ENCODE peak calls at places on chromosomes 7 and 10, in ten cellular contexts. R is ovary, Q is IMR-90, N is tibial artery, A is Panc1, V is heart left ventricle, I is breast epithelium, W is heart right ventricle, Z is HCT116, B is cardiac fibroblast. S is an unnamed sample.
A peak's percentile ranks its signal among the peaks of the same experiment; 100 is the strongest.

GRCh38 chr7:83415840-83416239 is 233.1 kb downstream of the SEMA3E start:
- DNase-seq in W (no peak), Z (no peak), N (no peak), B (no peak), R (no peak), Q (no peak), A (no peak), V (no peak), I (no peak), S (no peak)

GRCh38 chr7:126589068-126589684 is 663.6 kb downstream of the GRM8 start:
- DNase-seq in Z (no peak), Q (no peak), B (no peak), V (no peak), A (no peak), W (no peak), R (no peak), I (no peak), N (no peak), S (no peak)

GRCh38 chr10:28668363-28669226 is 8.7 kb upstream of the BAMBI start:
- DNase-seq in I (peak; percentile 33), Z (no peak), R (peak; percentile 77), Q (no peak), A (no peak), B (peak; percentile 32), N (peak; percentile 57), W (no peak), V (no peak), S (no peak)

GRCh38 chr10:68560201-68560915 is at the start of gene TET1:
- DNase-seq in A (no peak), N (peak; percentile 28), W (peak; percentile 54), B (peak; percentile 52), V (peak; percentile 30), Q (peak; percentile 59), I (no peak), Z (peak; percentile 33), R (peak; percentile 73), S (no peak)

GRCh38 chr10:79184141-79184625 is 115.4 kb downstream of the ZMIZ1 start:
- DNase-seq in N (no peak), I (no peak), R (peak; percentile 42), V (no peak), W (no peak), Z (peak; percentile 48), B (peak; percentile 82), Q (peak; percentile 84), A (no peak), S (no peak)

GRCh38 chr7:148883233-148884048 is 650 bp downstream of the EZH2 start:
- DNase-seq in B (peak; percentile 15), Z (no peak), A (peak; percentile 4), V (peak; percentile 34), N (peak; percentile 44), I (peak; percentile 25), W (peak; percentile 16), R (no peak), Q (no peak), S (peak; percentile 64)

GRCh38 chr7:26051021-26051420 is 101.0 kb upstream of the NFE2L3 start:
- DNase-seq in B (no peak), A (no peak), Q (no peak), I (no peak), Z (no peak), N (no peak), W (no peak), V (no peak), R (no peak), S (no peak)

GRCh38 chr10:70679498-70679897 is 7.2 kb downstream of the ADAMTS14 start:
- DNase-seq in A (no peak), B (peak; percentile 53), V (no peak), I (no peak), Z (no peak), N (no peak), W (no peak), R (no peak), Q (peak; percentile 16), S (peak; percentile 69)

GRCh38 chr7:2923886-2924574 is 79.9 kb upstream of the GNA12 start:
- DNase-seq in N (no peak), I (no peak), W (no peak), R (no peak), Z (no peak), V (no peak), Q (no peak), A (no peak), B (no peak), S (no peak)

GRCh38 chr10:51950371-51950995 is 251.1 kb upstream of the CSTF2T start:
- DNase-seq in Q (no peak), N (no peak), Z (no peak), W (no peak), A (no peak), I (no peak), B (no peak), R (no peak), V (no peak), S (no peak)

GRCh38 chr10:51956822-51957221 is 257.4 kb upstream of the CSTF2T start:
- DNase-seq in Z (no peak), R (no peak), B (no peak), Q (no peak), N (no peak), I (no peak), A (no peak), V (no peak), W (no peak), S (no peak)

GRCh38 chr10:51951601-51952000 is 252.2 kb upstream of the CSTF2T start:
- DNase-seq in Z (no peak), R (no peak), V (no peak), B (no peak), W (no peak), A (no peak), Q (no peak), N (no peak), I (no peak), S (no peak)

GRCh38 chr10:51955696-51956095 is 256.3 kb upstream of the CSTF2T start:
- DNase-seq in A (no peak), I (no peak), Z (no peak), V (no peak), Q (no peak), N (no peak), B (no peak), R (no peak), W (no peak), S (no peak)

GRCh38 chr10:51950996-51951392 is 251.6 kb upstream of the CSTF2T start:
- DNase-seq in B (no peak), I (no peak), R (no peak), N (no peak), Z (no peak), W (no peak), Q (no peak), V (no peak), A (no peak), S (no peak)
- TF ChIP-seq CTCF in B (no peak), I (no peak), R (no peak), N (no peak), Z (no peak), W (no peak), Q (no peak), V (no peak), A (no peak), S (no peak)

GRCh38 chr7:87144173-87144657 is 8.0 kb upstream of the DMTF1 start:
- DNase-seq in R (no peak), I (no peak), V (no peak), Q (no peak), N (no peak), B (no peak), W (no peak), Z (no peak), A (no peak), S (no peak)

GRCh38 chr7:87148332-87148955 is 3.8 kb upstream of the DMTF1 start:
- DNase-seq in R (no peak), Q (peak; percentile 26), B (peak; percentile 73), N (no peak), I (no peak), W (no peak), A (peak; percentile 42), V (no peak), Z (peak; percentile 24), S (no peak)

GRCh38 chr7:87147500-87147899 is 4.8 kb upstream of the DMTF1 start:
- DNase-seq in Z (no peak), Q (no peak), I (no peak), B (no peak), N (no peak), W (no peak), A (no peak), V (no peak), R (no peak), S (no peak)

GRCh38 chr7:87151002-87151505 is 1.2 kb upstream of the DMTF1 start:
- DNase-seq in Z (no peak), W (no peak), N (no peak), R (no peak), A (no peak), V (no peak), B (no peak), I (no peak), Q (no peak), S (no peak)

DNA sequence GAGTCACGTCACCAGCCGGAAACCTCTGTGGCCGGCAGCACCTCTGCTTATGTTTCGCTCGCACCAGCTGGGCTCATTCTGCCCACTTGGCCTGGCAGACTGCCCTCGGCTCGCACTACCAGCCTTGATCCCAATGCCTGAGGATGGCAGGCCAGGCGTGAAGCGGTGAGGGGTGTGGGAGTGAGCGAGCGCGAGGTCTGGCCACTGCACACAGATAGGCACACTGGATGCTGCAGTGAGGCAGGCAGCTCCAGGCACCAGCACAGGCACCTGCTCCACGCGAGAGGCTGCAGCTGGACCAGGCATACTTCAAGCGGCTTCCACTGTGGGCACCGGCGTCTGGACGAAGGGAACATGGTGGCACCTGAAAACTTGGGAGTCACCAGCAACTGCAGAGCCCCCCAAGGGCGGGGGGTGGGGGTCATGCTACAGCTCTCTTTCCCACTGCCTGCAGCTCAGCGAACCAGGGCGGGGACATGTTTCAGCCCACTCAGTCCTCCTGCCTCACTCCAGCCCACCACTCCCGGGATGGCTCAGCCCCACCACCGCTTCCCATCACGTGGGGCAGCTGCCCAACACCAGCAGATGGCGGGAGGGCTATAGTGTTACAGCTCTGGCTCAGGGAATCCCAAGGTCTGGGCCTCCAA is 5.4 kb upstream of the DMTF1 start:
- DNase-seq in N (no peak), A (no peak), W (no peak), R (peak; percentile 11), B (no peak), Q (no peak), V (no peak), I (no peak), Z (no peak), S (no peak)
- H3K4me3 ChIP-seq in N (no peak overlapping the region), A (no peak overlapping the region), W (no peak overlapping the region), R (no peak overlapping the region), B (no peak overlapping the region), Q (no peak overlapping the region), V (no peak overlapping the region), I (no peak overlapping the region), Z (no peak overlapping the region), S (no peak overlapping the region)

GRCh38 chr10:89389254-89389653 is 3.2 kb upstream of the IFIT1 start:
- DNase-seq in I (no peak), Z (peak; percentile 22), R (no peak), B (peak; percentile 51), A (no peak), Q (peak; percentile 48), W (no peak), V (no peak), N (no peak), S (no peak)
- TF ChIP-seq CTCF in I (peak; percentile 26), Z (peak; percentile 44), R (peak; percentile 32), B (peak; percentile 21), A (peak; percentile 71), Q (peak; percentile 39), W (peak; percentile 60), V (no peak), N (peak; percentile 60), S (no peak)

DNA sequence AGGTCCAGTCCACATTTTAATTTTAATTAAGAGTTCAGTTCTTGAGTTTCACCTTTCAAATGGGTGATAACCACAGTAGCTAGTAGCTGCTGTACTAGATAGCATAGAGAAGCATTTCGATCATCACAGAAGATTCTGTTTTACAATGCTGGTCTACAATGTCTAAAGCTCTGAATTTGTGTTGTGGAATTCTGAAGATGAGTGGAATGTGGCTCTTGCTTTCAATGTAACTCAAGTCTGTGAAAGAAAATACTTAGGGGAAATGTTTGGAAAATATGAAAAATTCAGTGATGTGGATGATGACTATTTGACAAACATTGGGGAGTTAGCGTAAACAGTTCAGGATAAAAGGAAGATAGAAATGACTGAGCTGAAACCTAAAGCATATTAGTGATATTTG is 139.4 kb downstream of the GNAT3 start:
- DNase-seq in V (no peak), R (no peak), W (no peak), B (peak; percentile 66), Q (peak; percentile 82), A (no peak), Z (no peak), N (no peak), I (no peak), S (no peak)
- H3K4me3 ChIP-seq in V (no peak overlapping the region), R (no peak overlapping the region), W (no peak overlapping the region), B (no peak overlapping the region), Q (no peak overlapping the region), A (no peak overlapping the region), Z (no peak overlapping the region), N (no peak overlapping the region), I (no peak overlapping the region), S (no peak overlapping the region)